ENCODE peak calls at places on chromosomes 4 and X, in ten cellular contexts. One of them, this sample, is unnamed.

GRCh38 chr4:153603258-153603657 is 80.8 kb upstream of the TLR2 start:
- DNase-seq in spleen: no peak
- DNase-seq in thyroid gland: no peak
- DNase-seq in IMR-90: no peak
- DNase-seq in ovary: no peak
- DNase-seq in transverse colon: no peak
- DNase-seq in tibial nerve: no peak
- DNase-seq in body of pancreas: no peak
- DNase-seq in K562: no peak
- DNase-seq in lower leg skin: no peak
- DNase-seq in this sample: no peak

GRCh38 chrX:50204364-50204899 is at the start of gene CCNB3:
- DNase-seq in ovary: peak; percentile 76
- DNase-seq in tibial nerve: peak; percentile 65
- DNase-seq in body of pancreas: peak; percentile 74
- DNase-seq in IMR-90: peak; percentile 56
- DNase-seq in transverse colon: peak; percentile 77
- DNase-seq in spleen: peak; percentile 89
- DNase-seq in K562: peak; percentile 68
- DNase-seq in lower leg skin: peak; percentile 90
- DNase-seq in thyroid gland: peak; percentile 72
- DNase-seq in this sample: peak; percentile 75

GRCh38 chr4:159341486-159341885 is 238.6 kb downstream of the RAPGEF2 start:
- DNase-seq in lower leg skin: no peak
- DNase-seq in transverse colon: no peak
- DNase-seq in body of pancreas: no peak
- DNase-seq in ovary: no peak
- DNase-seq in thyroid gland: no peak
- DNase-seq in tibial nerve: no peak
- DNase-seq in IMR-90: peak; percentile 72
- DNase-seq in K562: no peak
- DNase-seq in spleen: no peak
- DNase-seq in this sample: no peak

GRCh38 chr4:185958094-185958493 is 110.9 kb upstream of the TLR3 start:
- DNase-seq in tibial nerve: no peak
- DNase-seq in thyroid gland: no peak
- DNase-seq in ovary: no peak
- DNase-seq in K562: no peak
- DNase-seq in transverse colon: no peak
- DNase-seq in spleen: no peak
- DNase-seq in lower leg skin: no peak
- DNase-seq in body of pancreas: no peak
- DNase-seq in IMR-90: no peak
- DNase-seq in this sample: no peak

GRCh38 chrX:1536712-1537030 is 314 bp downstream of the P2RY8 start:
- DNase-seq in lower leg skin: no peak
- DNase-seq in thyroid gland: no peak
- DNase-seq in body of pancreas: no peak
- DNase-seq in K562: no peak
- DNase-seq in transverse colon: no peak
- DNase-seq in ovary: no peak
- DNase-seq in tibial nerve: no peak
- DNase-seq in spleen: no peak
- DNase-seq in IMR-90: no peak
- DNase-seq in this sample: no peak

GRCh38 chr4:26272654-26273307 is 48.0 kb upstream of the RBPJ start:
- DNase-seq in transverse colon: no peak
- DNase-seq in body of pancreas: no peak
- DNase-seq in spleen: no peak
- DNase-seq in lower leg skin: no peak
- DNase-seq in K562: no peak
- DNase-seq in IMR-90: no peak
- DNase-seq in thyroid gland: no peak
- DNase-seq in tibial nerve: no peak
- DNase-seq in ovary: no peak
- DNase-seq in this sample: no peak

GRCh38 chrX:25019707-25020390 is 4.1 kb upstream of the ARX start:
- DNase-seq in lower leg skin: no peak
- DNase-seq in K562: no peak
- DNase-seq in spleen: no peak
- DNase-seq in body of pancreas: no peak
- DNase-seq in IMR-90: no peak
- DNase-seq in tibial nerve: no peak
- DNase-seq in ovary: no peak
- DNase-seq in transverse colon: no peak
- DNase-seq in thyroid gland: no peak
- DNase-seq in this sample: no peak

GRCh38 chrX:77572322-77572721 is 125.1 kb downstream of the FGF16 start:
- DNase-seq in spleen: no peak
- DNase-seq in transverse colon: no peak
- DNase-seq in IMR-90: peak; percentile 43
- DNase-seq in body of pancreas: no peak
- DNase-seq in thyroid gland: no peak
- DNase-seq in tibial nerve: no peak
- DNase-seq in ovary: no peak
- DNase-seq in K562: no peak
- DNase-seq in lower leg skin: no peak
- DNase-seq in this sample: no peak

GRCh38 chrX:30241724-30242415 is at the start of gene MAGEB4:
- DNase-seq in tibial nerve: no peak
- DNase-seq in body of pancreas: no peak
- DNase-seq in spleen: no peak
- DNase-seq in lower leg skin: peak; percentile 71
- DNase-seq in transverse colon: no peak
- DNase-seq in K562: no peak
- DNase-seq in ovary: no peak
- DNase-seq in thyroid gland: no peak
- DNase-seq in IMR-90: no peak
- DNase-seq in this sample: no peak

GRCh38 chr4:6335040-6335590 is 65.5 kb downstream of the WFS1 start:
- DNase-seq in lower leg skin: no peak
- DNase-seq in thyroid gland: no peak
- DNase-seq in IMR-90: no peak
- DNase-seq in ovary: no peak
- DNase-seq in tibial nerve: no peak
- DNase-seq in transverse colon: no peak
- DNase-seq in K562: no peak
- DNase-seq in body of pancreas: no peak
- DNase-seq in spleen: no peak
- DNase-seq in this sample: no peak
- TF ChIP-seq CTCF in lower leg skin: no peak
- TF ChIP-seq CTCF in thyroid gland: no peak
- TF ChIP-seq CTCF in IMR-90: no peak
- TF ChIP-seq CTCF in ovary: no peak
- TF ChIP-seq CTCF in tibial nerve: no peak
- TF ChIP-seq CTCF in transverse colon: no peak
- TF ChIP-seq CTCF in K562: no peak
- TF ChIP-seq CTCF in body of pancreas: no peak
- TF ChIP-seq CTCF in spleen: no peak
- TF ChIP-seq CTCF in this sample: no peak

DNA sequence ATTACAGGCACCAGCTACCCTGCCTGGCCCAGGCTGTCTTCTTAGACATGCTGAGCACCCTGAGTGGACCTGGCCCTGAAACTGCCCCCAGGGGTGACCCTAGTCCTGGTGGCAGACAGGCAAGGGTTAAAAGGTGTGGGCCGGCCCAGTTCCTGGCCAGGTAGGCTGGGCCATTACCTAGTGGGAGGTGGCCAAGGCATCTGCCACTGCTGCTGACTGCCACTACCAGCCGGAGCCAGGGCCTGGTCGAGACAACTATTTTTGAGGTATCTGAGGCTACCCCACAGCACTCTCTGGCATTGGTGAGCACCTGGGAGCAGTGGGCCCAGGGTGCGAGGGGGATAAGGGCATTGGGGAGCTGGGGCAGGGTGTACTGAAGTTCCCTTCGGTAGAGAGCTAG is at the start of gene CCDC120:
- DNase-seq in thyroid gland: peak; percentile 64
- DNase-seq in IMR-90: no peak
- DNase-seq in lower leg skin: no peak
- DNase-seq in transverse colon: peak; percentile 58
- DNase-seq in K562: no peak
- DNase-seq in spleen: no peak
- DNase-seq in body of pancreas: peak; percentile 62
- DNase-seq in ovary: no peak
- DNase-seq in tibial nerve: no peak
- DNase-seq in this sample: no peak
- TF ChIP-seq POLR2A in thyroid gland: peak; percentile 54
- TF ChIP-seq POLR2A in IMR-90: no peak
- TF ChIP-seq POLR2A in lower leg skin: no peak
- TF ChIP-seq POLR2A in transverse colon: peak; percentile 67
- TF ChIP-seq POLR2A in K562: no peak
- TF ChIP-seq POLR2A in spleen: no peak
- TF ChIP-seq POLR2A in body of pancreas: peak; percentile 67
- TF ChIP-seq POLR2A in ovary: no peak
- TF ChIP-seq POLR2A in tibial nerve: no peak
- TF ChIP-seq POLR2A in this sample: no peak

GRCh38 chr4:162497564-162498167 is 333.9 kb upstream of the FSTL5 start:
- DNase-seq in spleen: no peak
- DNase-seq in body of pancreas: no peak
- DNase-seq in lower leg skin: no peak
- DNase-seq in IMR-90: peak; percentile 42
- DNase-seq in K562: peak; percentile 5
- DNase-seq in tibial nerve: no peak
- DNase-seq in transverse colon: no peak
- DNase-seq in ovary: no peak
- DNase-seq in thyroid gland: peak; percentile 4
- DNase-seq in this sample: peak; percentile 24
- TF ChIP-seq CTCF in spleen: peak; percentile 36
- TF ChIP-seq CTCF in body of pancreas: peak; percentile 94
- TF ChIP-seq CTCF in lower leg skin: no peak
- TF ChIP-seq CTCF in IMR-90: peak; percentile 85
- TF ChIP-seq CTCF in K562: peak; percentile 47
- TF ChIP-seq CTCF in tibial nerve: peak; percentile 81
- TF ChIP-seq CTCF in transverse colon: peak; percentile 78
- TF ChIP-seq CTCF in ovary: peak; percentile 72
- TF ChIP-seq CTCF in thyroid gland: peak; percentile 57
- TF ChIP-seq CTCF in this sample: peak; percentile 30

GRCh38 chrX:39677987-39678840 is 419.5 kb downstream of the BCOR start:
- DNase-seq in lower leg skin: no peak
- DNase-seq in ovary: no peak
- DNase-seq in IMR-90: no peak
- DNase-seq in transverse colon: no peak
- DNase-seq in body of pancreas: no peak
- DNase-seq in spleen: no peak
- DNase-seq in thyroid gland: no peak
- DNase-seq in tibial nerve: no peak
- DNase-seq in K562: no peak
- DNase-seq in this sample: no peak
- TF ChIP-seq POLR2A in lower leg skin: no peak
- TF ChIP-seq POLR2A in ovary: no peak
- TF ChIP-seq POLR2A in IMR-90: no peak
- TF ChIP-seq POLR2A in transverse colon: no peak
- TF ChIP-seq POLR2A in body of pancreas: no peak
- TF ChIP-seq POLR2A in spleen: no peak
- TF ChIP-seq POLR2A in thyroid gland: no peak
- TF ChIP-seq POLR2A in tibial nerve: no peak
- TF ChIP-seq POLR2A in K562: no peak
- TF ChIP-seq POLR2A in this sample: no peak

DNA sequence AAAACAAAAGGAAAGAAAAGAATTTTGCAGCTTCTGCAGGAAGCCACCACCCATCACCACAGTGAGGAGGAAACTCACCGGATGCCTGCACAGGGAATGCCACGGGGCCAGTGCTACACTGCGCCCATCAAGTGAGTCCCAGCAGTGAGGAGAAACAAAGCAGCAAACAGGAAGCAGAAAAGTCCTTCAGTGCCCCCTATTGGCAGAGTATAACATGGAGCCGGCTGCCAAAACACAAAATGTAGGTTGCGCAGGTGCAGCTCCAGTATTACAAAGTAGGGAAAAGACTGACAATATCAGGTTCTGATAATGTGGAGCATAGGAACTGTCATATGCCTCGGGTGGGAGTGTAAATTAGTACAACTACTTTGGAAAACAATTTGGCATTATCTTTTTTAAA is 23.3 kb upstream of the SCML2 start:
- DNase-seq in IMR-90: peak; percentile 8
- DNase-seq in body of pancreas: peak; percentile 28
- DNase-seq in tibial nerve: peak; percentile 4
- DNase-seq in spleen: no peak
- DNase-seq in ovary: no peak
- DNase-seq in transverse colon: peak; percentile 18
- DNase-seq in K562: peak; percentile 48
- DNase-seq in thyroid gland: peak; percentile 27
- DNase-seq in lower leg skin: no peak
- DNase-seq in this sample: peak; percentile 5
- TF ChIP-seq CTCF in IMR-90: peak; percentile 59
- TF ChIP-seq CTCF in body of pancreas: peak; percentile 49
- TF ChIP-seq CTCF in tibial nerve: peak; percentile 15
- TF ChIP-seq CTCF in spleen: no peak
- TF ChIP-seq CTCF in ovary: no peak
- TF ChIP-seq CTCF in transverse colon: peak; percentile 36
- TF ChIP-seq CTCF in K562: peak; percentile 69
- TF ChIP-seq CTCF in thyroid gland: peak; percentile 17
- TF ChIP-seq CTCF in lower leg skin: no peak
- TF ChIP-seq CTCF in this sample: peak; percentile 43

DNA sequence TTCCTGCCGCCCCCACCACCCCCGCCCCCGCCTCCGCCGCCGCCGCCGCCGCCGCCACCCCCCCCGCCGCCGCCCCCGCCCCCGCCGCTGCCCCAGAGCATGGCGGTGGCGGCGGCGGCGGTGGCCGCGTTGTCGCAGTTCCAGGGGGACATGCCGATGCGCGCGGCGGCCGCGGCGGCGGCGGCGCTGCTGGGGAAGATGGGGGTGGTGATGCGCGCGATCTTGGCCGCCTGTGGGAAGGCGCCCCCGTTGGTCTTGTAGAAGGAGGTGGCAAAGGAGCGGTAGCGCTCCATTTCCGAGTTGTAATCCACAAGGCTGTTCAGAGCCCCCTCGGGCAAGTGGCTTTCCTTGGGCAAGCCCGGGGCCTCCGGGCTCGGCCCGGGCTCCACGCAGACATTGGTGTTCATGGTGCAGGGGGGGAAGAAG is 3.3 kb downstream of the CXXC4 start:
- DNase-seq in ovary: peak; percentile 67
- DNase-seq in body of pancreas: no peak
- DNase-seq in IMR-90: no peak
- DNase-seq in transverse colon: peak; percentile 47
- DNase-seq in lower leg skin: peak; percentile 86
- DNase-seq in K562: peak; percentile 60
- DNase-seq in tibial nerve: no peak
- DNase-seq in spleen: peak; percentile 79
- DNase-seq in thyroid gland: peak; percentile 60
- DNase-seq in this sample: no peak
- TF ChIP-seq POLR2A in ovary: no peak
- TF ChIP-seq POLR2A in body of pancreas: peak; percentile 54
- TF ChIP-seq POLR2A in IMR-90: no peak
- TF ChIP-seq POLR2A in transverse colon: no peak
- TF ChIP-seq POLR2A in lower leg skin: no peak
- TF ChIP-seq POLR2A in K562: no peak
- TF ChIP-seq POLR2A in tibial nerve: no peak
- TF ChIP-seq POLR2A in spleen: no peak
- TF ChIP-seq POLR2A in thyroid gland: peak; percentile 42
- TF ChIP-seq POLR2A in this sample: no peak